ENCODE peak calls at places on chromosome 2, in nine cellular contexts. Q is GM19239, X is NCI-H1092, B is bronchial epithelial cell, U is non-pigmented ciliary epithelial cell, H is suprapubic skin, Z is mammary epithelial cell, T is activated T-cell treated with anti-CD3 and anti-CD28 coated beads for 1 hour, A is NCI-H1417. W is an unnamed sample.
A peak's percentile ranks its signal among the peaks of the same experiment; 100 is the strongest.

GRCh38 chr2:9768388-9768787 is 74.9 kb upstream of the TAF1B start:
- DNase-seq in Q (no peak), X (peak; percentile 67), B (no peak), U (no peak), H (no peak), Z (no peak), T (no peak), A (peak; percentile 87), W (no peak)

GRCh38 chr2:58708565-58708964 is 467.4 kb upstream of the FANCL start:
- DNase-seq in Q (no peak), X (no peak), B (no peak), U (no peak), H (no peak), Z (no peak), T (no peak), A (no peak), W (no peak)

GRCh38 chr2:240473211-240473610 is 37.7 kb downstream of the GPC1 start:
- DNase-seq in Q (no peak), X (no peak), B (no peak), U (no peak), H (no peak), Z (no peak), T (no peak), A (no peak), W (no peak)

GRCh38 chr2:192016265-192016664 is 169.4 kb upstream of the CAVIN2 start:
- DNase-seq in Q (no peak), X (no peak), B (peak; percentile 72), U (no peak), H (no peak), Z (peak; percentile 2), T (no peak), A (no peak), W (no peak)

GRCh38 chr2:190036071-190036470 is 26.5 kb downstream of the MSTN start:
- DNase-seq in Q (no peak), X (no peak), B (no peak), U (no peak), H (no peak), Z (no peak), T (no peak), A (no peak), W (no peak)

GRCh38 chr2:162106746-162107145 is 32.7 kb upstream of the DPP4 start:
- DNase-seq in Q (no peak), X (no peak), B (no peak), U (no peak), H (no peak), Z (no peak), T (no peak), A (no peak), W (no peak)

GRCh38 chr2:237281900-237282306 is 132.1 kb downstream of the COL6A3 start:
- DNase-seq in Q (no peak), X (no peak), B (peak; percentile 58), U (no peak), H (no peak), Z (peak; percentile 71), T (no peak), A (no peak), W (no peak)

GRCh38 chr2:64751286-64752260 is 97.9 kb upstream of the SERTAD2 start:
- DNase-seq in Q (peak; percentile 89), X (no peak), B (peak; percentile 94), U (peak; percentile 96), H (no peak), Z (peak; percentile 90), T (no peak), A (peak; percentile 90), W (peak; percentile 97)

GRCh38 chr2:38978504-38978903 is 88.8 kb downstream of the ARHGEF33 start:
- DNase-seq in Q (no peak), X (no peak), B (no peak), U (no peak), H (no peak), Z (no peak), T (no peak), A (no peak), W (no peak)

GRCh38 chr2:67221266-67221665 is 175.9 kb upstream of the ETAA1 start:
- DNase-seq in Q (no peak), X (no peak), B (no peak), U (no peak), H (no peak), Z (no peak), T (no peak), A (no peak), W (no peak)

GRCh38 chr2:236882931-236883330 is 202.8 kb upstream of the COPS8 start:
- DNase-seq in Q (no peak), X (no peak), B (peak; percentile 61), U (no peak), H (no peak), Z (peak; percentile 41), T (no peak), A (no peak), W (no peak)

W was measured in GM12892.